ENCODE peak calls at places on chromosomes 12 and 14, in eight cellular contexts. One of them, this sample, is unnamed.

GRCh38 chr12:76967181-76967885 is 88.5 kb upstream of the CSRP2 start:
- DNase-seq in activated naive CD8-positive, alpha-beta T cell treated with anti-CD3 and anti-CD28 coated beads, Interleukin-2, amount 50 U/mL, for 24 hours: no peak
- DNase-seq in HFF-Myc: no peak
- DNase-seq in HTR-8/SVneo: no peak
- DNase-seq in body of pancreas: no peak
- DNase-seq in AG10803: no peak
- DNase-seq in stimulated activated CD4-positive, alpha-beta T cell treated with anti-CD3 and anti-CD28 coated beads, Interleukin-2, amount 100 ng/mL, for 24 hours: no peak
- DNase-seq in CMK: no peak
- DNase-seq in this sample: no peak

GRCh38 chr12:14913381-14913781 is 25.0 kb downstream of the ERP27 start:
- DNase-seq in activated naive CD8-positive, alpha-beta T cell treated with anti-CD3 and anti-CD28 coated beads, Interleukin-2, amount 50 U/mL, for 24 hours: no peak
- DNase-seq in HFF-Myc: no peak
- DNase-seq in HTR-8/SVneo: no peak
- DNase-seq in body of pancreas: no peak
- DNase-seq in AG10803: no peak
- DNase-seq in stimulated activated CD4-positive, alpha-beta T cell treated with anti-CD3 and anti-CD28 coated beads, Interleukin-2, amount 100 ng/mL, for 24 hours: no peak
- DNase-seq in CMK: no peak
- DNase-seq in this sample: no peak

GRCh38 chr14:34138175-34138574 is 187.3 kb upstream of the EGLN3 start:
- DNase-seq in activated naive CD8-positive, alpha-beta T cell treated with anti-CD3 and anti-CD28 coated beads, Interleukin-2, amount 50 U/mL, for 24 hours: no peak
- DNase-seq in HFF-Myc: no peak
- DNase-seq in HTR-8/SVneo: no peak
- DNase-seq in body of pancreas: no peak
- DNase-seq in AG10803: no peak
- DNase-seq in stimulated activated CD4-positive, alpha-beta T cell treated with anti-CD3 and anti-CD28 coated beads, Interleukin-2, amount 100 ng/mL, for 24 hours: no peak
- DNase-seq in CMK: no peak
- DNase-seq in this sample: no peak

GRCh38 chr12:6684609-6685008 is 4.6 kb downstream of the ZNF384 start:
- DNase-seq in activated naive CD8-positive, alpha-beta T cell treated with anti-CD3 and anti-CD28 coated beads, Interleukin-2, amount 50 U/mL, for 24 hours: peak; percentile 54
- DNase-seq in HFF-Myc: no peak
- DNase-seq in HTR-8/SVneo: peak; percentile 40
- DNase-seq in body of pancreas: no peak
- DNase-seq in AG10803: no peak
- DNase-seq in stimulated activated CD4-positive, alpha-beta T cell treated with anti-CD3 and anti-CD28 coated beads, Interleukin-2, amount 100 ng/mL, for 24 hours: peak; percentile 42
- DNase-seq in CMK: no peak
- DNase-seq in this sample: peak; percentile 30

GRCh38 chr14:21066882-21067502 is 3.1 kb upstream of the ARHGEF40 start:
- DNase-seq in activated naive CD8-positive, alpha-beta T cell treated with anti-CD3 and anti-CD28 coated beads, Interleukin-2, amount 50 U/mL, for 24 hours: no peak
- DNase-seq in HFF-Myc: no peak
- DNase-seq in HTR-8/SVneo: no peak
- DNase-seq in body of pancreas: no peak
- DNase-seq in AG10803: no peak
- DNase-seq in stimulated activated CD4-positive, alpha-beta T cell treated with anti-CD3 and anti-CD28 coated beads, Interleukin-2, amount 100 ng/mL, for 24 hours: no peak
- DNase-seq in CMK: no peak
- DNase-seq in this sample: no peak

GRCh38 chr14:54814076-54814475 is 88.5 kb downstream of the GCH1 start:
- DNase-seq in activated naive CD8-positive, alpha-beta T cell treated with anti-CD3 and anti-CD28 coated beads, Interleukin-2, amount 50 U/mL, for 24 hours: peak; percentile 68
- DNase-seq in HFF-Myc: no peak
- DNase-seq in HTR-8/SVneo: no peak
- DNase-seq in body of pancreas: no peak
- DNase-seq in AG10803: no peak
- DNase-seq in stimulated activated CD4-positive, alpha-beta T cell treated with anti-CD3 and anti-CD28 coated beads, Interleukin-2, amount 100 ng/mL, for 24 hours: peak; percentile 31
- DNase-seq in CMK: no peak
- DNase-seq in this sample: peak; percentile 55

GRCh38 chr14:95195031-95195430 is 37.7 kb upstream of the DICER1 start:
- DNase-seq in activated naive CD8-positive, alpha-beta T cell treated with anti-CD3 and anti-CD28 coated beads, Interleukin-2, amount 50 U/mL, for 24 hours: no peak
- DNase-seq in HFF-Myc: no peak
- DNase-seq in HTR-8/SVneo: no peak
- DNase-seq in body of pancreas: no peak
- DNase-seq in AG10803: no peak
- DNase-seq in stimulated activated CD4-positive, alpha-beta T cell treated with anti-CD3 and anti-CD28 coated beads, Interleukin-2, amount 100 ng/mL, for 24 hours: no peak
- DNase-seq in CMK: no peak
- DNase-seq in this sample: no peak

GRCh38 chr14:67517083-67517482 is 16.0 kb upstream of the PLEKHH1 start:
- DNase-seq in activated naive CD8-positive, alpha-beta T cell treated with anti-CD3 and anti-CD28 coated beads, Interleukin-2, amount 50 U/mL, for 24 hours: no peak
- DNase-seq in HFF-Myc: no peak
- DNase-seq in HTR-8/SVneo: no peak
- DNase-seq in body of pancreas: peak; percentile 65
- DNase-seq in AG10803: peak; percentile 17
- DNase-seq in stimulated activated CD4-positive, alpha-beta T cell treated with anti-CD3 and anti-CD28 coated beads, Interleukin-2, amount 100 ng/mL, for 24 hours: no peak
- DNase-seq in CMK: no peak
- DNase-seq in this sample: no peak

GRCh38 chr12:93912086-93912733 is 235.0 kb downstream of the CRADD start:
- DNase-seq in activated naive CD8-positive, alpha-beta T cell treated with anti-CD3 and anti-CD28 coated beads, Interleukin-2, amount 50 U/mL, for 24 hours: no peak
- DNase-seq in HFF-Myc: no peak
- DNase-seq in HTR-8/SVneo: no peak
- DNase-seq in body of pancreas: no peak
- DNase-seq in AG10803: no peak
- DNase-seq in stimulated activated CD4-positive, alpha-beta T cell treated with anti-CD3 and anti-CD28 coated beads, Interleukin-2, amount 100 ng/mL, for 24 hours: no peak
- DNase-seq in CMK: no peak
- DNase-seq in this sample: no peak

GRCh38 chr12:130491421-130492357 is 154.0 kb downstream of the PIWIL1 start:
- DNase-seq in activated naive CD8-positive, alpha-beta T cell treated with anti-CD3 and anti-CD28 coated beads, Interleukin-2, amount 50 U/mL, for 24 hours: no peak
- DNase-seq in HFF-Myc: no peak
- DNase-seq in HTR-8/SVneo: no peak
- DNase-seq in body of pancreas: no peak
- DNase-seq in AG10803: no peak
- DNase-seq in stimulated activated CD4-positive, alpha-beta T cell treated with anti-CD3 and anti-CD28 coated beads, Interleukin-2, amount 100 ng/mL, for 24 hours: no peak
- DNase-seq in CMK: no peak
- DNase-seq in this sample: no peak

GRCh38 chr12:101891462-101891971 is 14.1 kb downstream of the DRAM1 start:
- DNase-seq in activated naive CD8-positive, alpha-beta T cell treated with anti-CD3 and anti-CD28 coated beads, Interleukin-2, amount 50 U/mL, for 24 hours: no peak
- DNase-seq in HFF-Myc: peak; percentile 55
- DNase-seq in HTR-8/SVneo: no peak
- DNase-seq in body of pancreas: no peak
- DNase-seq in AG10803: peak; percentile 89
- DNase-seq in stimulated activated CD4-positive, alpha-beta T cell treated with anti-CD3 and anti-CD28 coated beads, Interleukin-2, amount 100 ng/mL, for 24 hours: no peak
- DNase-seq in CMK: no peak
- DNase-seq in this sample: no peak

GRCh38 chr12:121582583-121583333 is 1.9 kb upstream of the KDM2B start:
- DNase-seq in activated naive CD8-positive, alpha-beta T cell treated with anti-CD3 and anti-CD28 coated beads, Interleukin-2, amount 50 U/mL, for 24 hours: no peak
- DNase-seq in HFF-Myc: no peak
- DNase-seq in HTR-8/SVneo: no peak
- DNase-seq in body of pancreas: no peak
- DNase-seq in AG10803: no peak
- DNase-seq in stimulated activated CD4-positive, alpha-beta T cell treated with anti-CD3 and anti-CD28 coated beads, Interleukin-2, amount 100 ng/mL, for 24 hours: no peak
- DNase-seq in CMK: no peak
- DNase-seq in this sample: peak; percentile 45

GRCh38 chr14:32027255-32027939 is 49.7 kb upstream of the ARHGAP5 start:
- DNase-seq in activated naive CD8-positive, alpha-beta T cell treated with anti-CD3 and anti-CD28 coated beads, Interleukin-2, amount 50 U/mL, for 24 hours: no peak
- DNase-seq in HFF-Myc: no peak
- DNase-seq in HTR-8/SVneo: no peak
- DNase-seq in body of pancreas: no peak
- DNase-seq in AG10803: peak; percentile 3
- DNase-seq in stimulated activated CD4-positive, alpha-beta T cell treated with anti-CD3 and anti-CD28 coated beads, Interleukin-2, amount 100 ng/mL, for 24 hours: no peak
- DNase-seq in CMK: no peak
- DNase-seq in this sample: no peak

GRCh38 chr14:71604231-71604630 is 328.0 kb upstream of the RGS6 start:
- DNase-seq in activated naive CD8-positive, alpha-beta T cell treated with anti-CD3 and anti-CD28 coated beads, Interleukin-2, amount 50 U/mL, for 24 hours: no peak
- DNase-seq in HFF-Myc: no peak
- DNase-seq in HTR-8/SVneo: no peak
- DNase-seq in body of pancreas: no peak
- DNase-seq in AG10803: no peak
- DNase-seq in stimulated activated CD4-positive, alpha-beta T cell treated with anti-CD3 and anti-CD28 coated beads, Interleukin-2, amount 100 ng/mL, for 24 hours: no peak
- DNase-seq in CMK: no peak
- DNase-seq in this sample: no peak

GRCh38 chr12:5785601-5786000 is 159.5 kb downstream of the ANO2 start:
- DNase-seq in activated naive CD8-positive, alpha-beta T cell treated with anti-CD3 and anti-CD28 coated beads, Interleukin-2, amount 50 U/mL, for 24 hours: no peak
- DNase-seq in HFF-Myc: no peak
- DNase-seq in HTR-8/SVneo: no peak
- DNase-seq in body of pancreas: no peak
- DNase-seq in AG10803: no peak
- DNase-seq in stimulated activated CD4-positive, alpha-beta T cell treated with anti-CD3 and anti-CD28 coated beads, Interleukin-2, amount 100 ng/mL, for 24 hours: no peak
- DNase-seq in CMK: no peak
- DNase-seq in this sample: no peak

GRCh38 chr14:23481362-23481970 is 12.0 kb downstream of the NGDN start:
- DNase-seq in activated naive CD8-positive, alpha-beta T cell treated with anti-CD3 and anti-CD28 coated beads, Interleukin-2, amount 50 U/mL, for 24 hours: no peak
- DNase-seq in HFF-Myc: no peak
- DNase-seq in HTR-8/SVneo: no peak
- DNase-seq in body of pancreas: no peak
- DNase-seq in AG10803: no peak
- DNase-seq in stimulated activated CD4-positive, alpha-beta T cell treated with anti-CD3 and anti-CD28 coated beads, Interleukin-2, amount 100 ng/mL, for 24 hours: no peak
- DNase-seq in CMK: no peak
- DNase-seq in this sample: peak; percentile 41

GRCh38 chr12:25829192-25829591 is 129.3 kb upstream of the RASSF8 start:
- DNase-seq in activated naive CD8-positive, alpha-beta T cell treated with anti-CD3 and anti-CD28 coated beads, Interleukin-2, amount 50 U/mL, for 24 hours: no peak
- DNase-seq in HFF-Myc: peak; percentile 96
- DNase-seq in HTR-8/SVneo: peak; percentile 62
- DNase-seq in body of pancreas: no peak
- DNase-seq in AG10803: peak; percentile 99
- DNase-seq in stimulated activated CD4-positive, alpha-beta T cell treated with anti-CD3 and anti-CD28 coated beads, Interleukin-2, amount 100 ng/mL, for 24 hours: no peak
- DNase-seq in CMK: no peak
- DNase-seq in this sample: no peak

GRCh38 chr12:107912421-107913004 is 138.0 kb downstream of the ASCL4 start:
- DNase-seq in activated naive CD8-positive, alpha-beta T cell treated with anti-CD3 and anti-CD28 coated beads, Interleukin-2, amount 50 U/mL, for 24 hours: peak; percentile 76
- DNase-seq in HFF-Myc: no peak
- DNase-seq in HTR-8/SVneo: peak; percentile 18
- DNase-seq in body of pancreas: peak; percentile 31
- DNase-seq in AG10803: peak; percentile 8
- DNase-seq in stimulated activated CD4-positive, alpha-beta T cell treated with anti-CD3 and anti-CD28 coated beads, Interleukin-2, amount 100 ng/mL, for 24 hours: peak; percentile 71
- DNase-seq in CMK: peak; percentile 35
- DNase-seq in this sample: peak; percentile 89

GRCh38 chr12:19205120-19205519 is 75.6 kb downstream of the PLEKHA5 start:
- DNase-seq in activated naive CD8-positive, alpha-beta T cell treated with anti-CD3 and anti-CD28 coated beads, Interleukin-2, amount 50 U/mL, for 24 hours: no peak
- DNase-seq in HFF-Myc: no peak
- DNase-seq in HTR-8/SVneo: no peak
- DNase-seq in body of pancreas: no peak
- DNase-seq in AG10803: no peak
- DNase-seq in stimulated activated CD4-positive, alpha-beta T cell treated with anti-CD3 and anti-CD28 coated beads, Interleukin-2, amount 100 ng/mL, for 24 hours: no peak
- DNase-seq in CMK: no peak
- DNase-seq in this sample: no peak

GRCh38 chr12:47296828-47297227 is 217.1 kb upstream of the AMIGO2 start:
- DNase-seq in activated naive CD8-positive, alpha-beta T cell treated with anti-CD3 and anti-CD28 coated beads, Interleukin-2, amount 50 U/mL, for 24 hours: no peak
- DNase-seq in HFF-Myc: no peak
- DNase-seq in HTR-8/SVneo: no peak
- DNase-seq in body of pancreas: no peak
- DNase-seq in AG10803: no peak
- DNase-seq in stimulated activated CD4-positive, alpha-beta T cell treated with anti-CD3 and anti-CD28 coated beads, Interleukin-2, amount 100 ng/mL, for 24 hours: no peak
- DNase-seq in CMK: no peak
- DNase-seq in this sample: no peak

GRCh38 chr14:64569108-64570045 is 19.6 kb downstream of the PPP1R36 start:
- DNase-seq in activated naive CD8-positive, alpha-beta T cell treated with anti-CD3 and anti-CD28 coated beads, Interleukin-2, amount 50 U/mL, for 24 hours: no peak
- DNase-seq in HFF-Myc: peak; percentile 27
- DNase-seq in HTR-8/SVneo: peak; percentile 94
- DNase-seq in body of pancreas: no peak
- DNase-seq in AG10803: peak; percentile 92
- DNase-seq in stimulated activated CD4-positive, alpha-beta T cell treated with anti-CD3 and anti-CD28 coated beads, Interleukin-2, amount 100 ng/mL, for 24 hours: no peak
- DNase-seq in CMK: no peak
- DNase-seq in this sample: no peak

GRCh38 chr14:101075025-101075800 is 171.7 kb upstream of the RTL1 start:
- DNase-seq in activated naive CD8-positive, alpha-beta T cell treated with anti-CD3 and anti-CD28 coated beads, Interleukin-2, amount 50 U/mL, for 24 hours: no peak
- DNase-seq in HFF-Myc: no peak
- DNase-seq in HTR-8/SVneo: no peak
- DNase-seq in body of pancreas: no peak
- DNase-seq in AG10803: no peak
- DNase-seq in stimulated activated CD4-positive, alpha-beta T cell treated with anti-CD3 and anti-CD28 coated beads, Interleukin-2, amount 100 ng/mL, for 24 hours: no peak
- DNase-seq in CMK: no peak
- DNase-seq in this sample: no peak

GRCh38 chr14:103828315-103828967 is 18.9 kb downstream of the PPP1R13B start:
- DNase-seq in activated naive CD8-positive, alpha-beta T cell treated with anti-CD3 and anti-CD28 coated beads, Interleukin-2, amount 50 U/mL, for 24 hours: peak; percentile 12
- DNase-seq in HFF-Myc: no peak
- DNase-seq in HTR-8/SVneo: no peak
- DNase-seq in body of pancreas: peak; percentile 44
- DNase-seq in AG10803: peak; percentile 29
- DNase-seq in stimulated activated CD4-positive, alpha-beta T cell treated with anti-CD3 and anti-CD28 coated beads, Interleukin-2, amount 100 ng/mL, for 24 hours: no peak
- DNase-seq in CMK: no peak
- DNase-seq in this sample: no peak

GRCh38 chr14:91374897-91375747 is 42.5 kb downstream of the CCDC88C start:
- DNase-seq in activated naive CD8-positive, alpha-beta T cell treated with anti-CD3 and anti-CD28 coated beads, Interleukin-2, amount 50 U/mL, for 24 hours: no peak
- DNase-seq in HFF-Myc: no peak
- DNase-seq in HTR-8/SVneo: no peak
- DNase-seq in body of pancreas: peak; percentile 59
- DNase-seq in AG10803: no peak
- DNase-seq in stimulated activated CD4-positive, alpha-beta T cell treated with anti-CD3 and anti-CD28 coated beads, Interleukin-2, amount 100 ng/mL, for 24 hours: no peak
- DNase-seq in CMK: no peak
- DNase-seq in this sample: no peak

GRCh38 chr12:82383930-82384513 is 25.7 kb downstream of the METTL25 start:
- DNase-seq in activated naive CD8-positive, alpha-beta T cell treated with anti-CD3 and anti-CD28 coated beads, Interleukin-2, amount 50 U/mL, for 24 hours: no peak
- DNase-seq in HFF-Myc: peak; percentile 16
- DNase-seq in HTR-8/SVneo: no peak
- DNase-seq in body of pancreas: no peak
- DNase-seq in AG10803: peak; percentile 39
- DNase-seq in stimulated activated CD4-positive, alpha-beta T cell treated with anti-CD3 and anti-CD28 coated beads, Interleukin-2, amount 100 ng/mL, for 24 hours: no peak
- DNase-seq in CMK: no peak
- DNase-seq in this sample: no peak

GRCh38 chr14:44112774-44113460 is 394.2 kb downstream of the FSCB start:
- DNase-seq in activated naive CD8-positive, alpha-beta T cell treated with anti-CD3 and anti-CD28 coated beads, Interleukin-2, amount 50 U/mL, for 24 hours: no peak
- DNase-seq in HFF-Myc: no peak
- DNase-seq in HTR-8/SVneo: no peak
- DNase-seq in body of pancreas: no peak
- DNase-seq in AG10803: no peak
- DNase-seq in stimulated activated CD4-positive, alpha-beta T cell treated with anti-CD3 and anti-CD28 coated beads, Interleukin-2, amount 100 ng/mL, for 24 hours: no peak
- DNase-seq in CMK: no peak
- DNase-seq in this sample: no peak

GRCh38 chr12:89256060-89256459 is 96.2 kb downstream of the DUSP6 start:
- DNase-seq in activated naive CD8-positive, alpha-beta T cell treated with anti-CD3 and anti-CD28 coated beads, Interleukin-2, amount 50 U/mL, for 24 hours: no peak
- DNase-seq in HFF-Myc: no peak
- DNase-seq in HTR-8/SVneo: no peak
- DNase-seq in body of pancreas: no peak
- DNase-seq in AG10803: no peak
- DNase-seq in stimulated activated CD4-positive, alpha-beta T cell treated with anti-CD3 and anti-CD28 coated beads, Interleukin-2, amount 100 ng/mL, for 24 hours: no peak
- DNase-seq in CMK: no peak
- DNase-seq in this sample: no peak

GRCh38 chr12:117900561-117900960 is 68.2 kb downstream of the KSR2 start:
- DNase-seq in activated naive CD8-positive, alpha-beta T cell treated with anti-CD3 and anti-CD28 coated beads, Interleukin-2, amount 50 U/mL, for 24 hours: no peak
- DNase-seq in HFF-Myc: peak; percentile 2
- DNase-seq in HTR-8/SVneo: peak; percentile 53
- DNase-seq in body of pancreas: no peak
- DNase-seq in AG10803: peak; percentile 23
- DNase-seq in stimulated activated CD4-positive, alpha-beta T cell treated with anti-CD3 and anti-CD28 coated beads, Interleukin-2, amount 100 ng/mL, for 24 hours: no peak
- DNase-seq in CMK: no peak
- DNase-seq in this sample: no peak

GRCh38 chr14:74161526-74162158 is 76.9 kb downstream of the LIN52 start:
- DNase-seq in activated naive CD8-positive, alpha-beta T cell treated with anti-CD3 and anti-CD28 coated beads, Interleukin-2, amount 50 U/mL, for 24 hours: no peak
- DNase-seq in HFF-Myc: no peak
- DNase-seq in HTR-8/SVneo: no peak
- DNase-seq in body of pancreas: no peak
- DNase-seq in AG10803: no peak
- DNase-seq in stimulated activated CD4-positive, alpha-beta T cell treated with anti-CD3 and anti-CD28 coated beads, Interleukin-2, amount 100 ng/mL, for 24 hours: no peak
- DNase-seq in CMK: no peak
- DNase-seq in this sample: no peak

GRCh38 chr12:122031342-122032216 is 9.9 kb downstream of the BCL7A start:
- DNase-seq in activated naive CD8-positive, alpha-beta T cell treated with anti-CD3 and anti-CD28 coated beads, Interleukin-2, amount 50 U/mL, for 24 hours: peak; percentile 81
- DNase-seq in HFF-Myc: no peak
- DNase-seq in HTR-8/SVneo: peak; percentile 67
- DNase-seq in body of pancreas: peak; percentile 60
- DNase-seq in AG10803: no peak
- DNase-seq in stimulated activated CD4-positive, alpha-beta T cell treated with anti-CD3 and anti-CD28 coated beads, Interleukin-2, amount 100 ng/mL, for 24 hours: peak; percentile 74
- DNase-seq in CMK: no peak
- DNase-seq in this sample: peak; percentile 74

GRCh38 chr12:67222302-67222701 is 46.9 kb upstream of the CAND1 start:
- DNase-seq in activated naive CD8-positive, alpha-beta T cell treated with anti-CD3 and anti-CD28 coated beads, Interleukin-2, amount 50 U/mL, for 24 hours: no peak
- DNase-seq in HFF-Myc: no peak
- DNase-seq in HTR-8/SVneo: no peak
- DNase-seq in body of pancreas: peak; percentile 11
- DNase-seq in AG10803: peak; percentile 6
- DNase-seq in stimulated activated CD4-positive, alpha-beta T cell treated with anti-CD3 and anti-CD28 coated beads, Interleukin-2, amount 100 ng/mL, for 24 hours: no peak
- DNase-seq in CMK: no peak
- DNase-seq in this sample: peak; percentile 8

GRCh38 chr14:104595911-104596450 is 8.6 kb downstream of the TMEM179 start:
- DNase-seq in activated naive CD8-positive, alpha-beta T cell treated with anti-CD3 and anti-CD28 coated beads, Interleukin-2, amount 50 U/mL, for 24 hours: no peak
- DNase-seq in HFF-Myc: no peak
- DNase-seq in HTR-8/SVneo: no peak
- DNase-seq in body of pancreas: no peak
- DNase-seq in AG10803: no peak
- DNase-seq in stimulated activated CD4-positive, alpha-beta T cell treated with anti-CD3 and anti-CD28 coated beads, Interleukin-2, amount 100 ng/mL, for 24 hours: no peak
- DNase-seq in CMK: no peak
- DNase-seq in this sample: no peak

GRCh38 chr12:62976110-62976640 is 41.2 kb upstream of the PPM1H start:
- DNase-seq in activated naive CD8-positive, alpha-beta T cell treated with anti-CD3 and anti-CD28 coated beads, Interleukin-2, amount 50 U/mL, for 24 hours: no peak
- DNase-seq in HFF-Myc: no peak
- DNase-seq in HTR-8/SVneo: no peak
- DNase-seq in body of pancreas: no peak
- DNase-seq in AG10803: no peak
- DNase-seq in stimulated activated CD4-positive, alpha-beta T cell treated with anti-CD3 and anti-CD28 coated beads, Interleukin-2, amount 100 ng/mL, for 24 hours: no peak
- DNase-seq in CMK: no peak
- DNase-seq in this sample: no peak

GRCh38 chr12:71057330-71057729 is 100.5 kb downstream of the TSPAN8 start:
- DNase-seq in activated naive CD8-positive, alpha-beta T cell treated with anti-CD3 and anti-CD28 coated beads, Interleukin-2, amount 50 U/mL, for 24 hours: no peak
- DNase-seq in HFF-Myc: no peak
- DNase-seq in HTR-8/SVneo: no peak
- DNase-seq in body of pancreas: no peak
- DNase-seq in AG10803: no peak
- DNase-seq in stimulated activated CD4-positive, alpha-beta T cell treated with anti-CD3 and anti-CD28 coated beads, Interleukin-2, amount 100 ng/mL, for 24 hours: no peak
- DNase-seq in CMK: no peak
- DNase-seq in this sample: no peak